ENCODE peak calls at places on chromosomes 3 and 15, in six cellular contexts. P, U, V, K, S and Z are unnamed samples.

GRCh38 chr3:184082465-184082864 is 14.4 kb upstream of the HTR3E start:
- DNase-seq in U (no peak), P (no peak), S (no peak), V (no peak), K (no peak), Z (no peak)

GRCh38 chr15:91420689-91421088 is 320.6 kb downstream of the SV2B start:
- DNase-seq in S (no peak), P (no peak), U (no peak), K (no peak), V (no peak), Z (no peak)

GRCh38 chr15:89132611-89133242 is 44.5 kb downstream of the ABHD2 start:
- DNase-seq in V (no peak), S (no peak), K (no peak), U (no peak), P (no peak), Z (no peak)

GRCh38 chr3:193743702-193744047 is 150.7 kb downstream of the OPA1 start:
- DNase-seq in V (no peak), P (no peak), K (no peak), S (no peak), U (no peak), Z (no peak)

GRCh38 chr3:85935171-85935570 is 976.4 kb downstream of the CADM2 start:
- DNase-seq in P (no peak), U (no peak), S (no peak), V (no peak), K (no peak), Z (no peak)

GRCh38 chr3:115420086-115420485 is 203.2 kb upstream of the GAP43 start:
- DNase-seq in P (no peak), K (no peak), S (no peak), V (no peak), U (no peak), Z (no peak)

GRCh38 chr3:15889936-15890335 is 92.2 kb upstream of the ANKRD28 start:
- DNase-seq in P (no peak), U (no peak), K (no peak), V (no peak), S (no peak), Z (no peak)

GRCh38 chr3:117019082-117019713 is 309.6 kb downstream of the TUSC7 start:
- DNase-seq in V (peak), P (peak), S (peak), K (peak), U (peak), Z (peak)

GRCh38 chr3:16529264-16529663 is 15.8 kb upstream of the RFTN1 start:
- DNase-seq in P (no peak), U (no peak), K (peak), S (no peak), V (no peak), Z (no peak)

GRCh38 chr3:61358364-61358763 is 107.1 kb upstream of the FHIT start:
- DNase-seq in U (no peak), K (no peak), V (peak), P (peak), S (peak), Z (no peak)

GRCh38 chr15:73264881-73265280 is 103.9 kb downstream of the HCN4 start:
- DNase-seq in S (peak), U (no peak), V (no peak), K (no peak), P (no peak), Z (no peak)

GRCh38 chr15:60744826-60745225 is 265.9 kb upstream of the ICE2 start:
- DNase-seq in U (no peak), S (no peak), P (no peak), K (no peak), V (peak), Z (no peak)

GRCh38 chr15:87212041-87212440 is 1044.5 kb downstream of the NTRK3 start:
- DNase-seq in U (no peak), P (no peak), S (no peak), V (no peak), K (peak), Z (no peak)

GRCh38 chr3:125136966-125137365 is 75.6 kb downstream of the SLC12A8 start:
- DNase-seq in V (no peak), U (no peak), P (no peak), K (no peak), S (no peak), Z (no peak)

DNA sequence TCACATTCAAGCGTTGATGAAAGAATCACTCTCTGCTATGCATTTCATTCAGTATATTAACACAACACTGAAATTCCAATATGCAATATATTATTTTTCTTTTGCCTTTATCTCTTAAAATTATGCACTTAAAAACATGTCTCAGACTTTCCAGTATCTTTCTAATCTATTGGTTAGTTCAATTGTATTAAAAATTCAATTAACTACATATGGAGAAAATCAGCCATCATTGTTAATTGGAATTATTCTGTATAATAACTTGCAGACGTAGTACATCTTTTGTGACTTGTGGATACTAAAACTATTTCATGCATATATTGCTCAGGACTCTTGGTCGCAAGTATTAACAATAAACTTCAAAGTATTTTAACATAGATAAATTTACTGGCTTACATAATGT is 715.6 kb downstream of the GRM7 start:
- DNase-seq in V (no peak), U (no peak), P (no peak), S (no peak), K (no peak), Z (no peak)
- TF ChIP-seq CTCF in V (no peak), U (no peak), P (no peak), S (no peak), K (no peak), Z (no peak)

GRCh38 chr3:139934557-139935070 is 371 bp upstream of the CLSTN2 start:
- DNase-seq in S (peak), V (peak), P (peak), K (peak), U (peak), Z (no peak)
- H3K4me3 ChIP-seq in S (peak), V (peak), P (peak), K (no peak), U (peak), Z (no peak)

GRCh38 chr15:38600241-38600640 is 35.6 kb upstream of the RASGRP1 start:
- DNase-seq in P (no peak), S (no peak), K (no peak), V (no peak), U (no peak), Z (no peak)

GRCh38 chr15:38598749-38599148 is 34.1 kb upstream of the RASGRP1 start:
- DNase-seq in P (no peak), K (no peak), U (no peak), S (peak), V (no peak), Z (no peak)

GRCh38 chr15:38603672-38604071 is 39.1 kb upstream of the RASGRP1 start:
- DNase-seq in P (no peak), V (no peak), K (no peak), S (no peak), U (no peak), Z (no peak)

GRCh38 chr15:38605744-38606143 is 41.1 kb upstream of the RASGRP1 start:
- DNase-seq in P (no peak), S (no peak), U (no peak), V (no peak), K (peak), Z (no peak)

DNA sequence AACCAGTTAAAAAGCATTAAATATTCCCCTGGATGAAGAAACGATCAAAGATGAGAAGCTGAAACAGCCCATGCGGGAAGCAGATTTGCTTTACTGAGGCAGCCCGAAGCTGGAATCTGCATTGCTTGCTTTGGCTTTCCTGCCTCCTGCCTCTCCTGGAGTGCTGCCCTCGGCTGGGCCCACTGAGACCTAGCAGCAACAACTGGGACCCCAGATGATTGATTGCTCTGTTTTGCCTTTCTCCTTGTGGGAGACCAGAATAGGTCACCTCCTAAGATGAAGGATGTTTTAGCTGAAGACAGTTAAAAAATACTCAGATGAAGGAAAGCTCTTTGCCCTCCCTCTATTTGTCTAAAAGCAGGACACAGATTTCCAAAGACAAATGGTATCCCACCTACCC is 38.7 kb upstream of the RASGRP1 start:
- DNase-seq in U (no peak), S (no peak), P (no peak), K (no peak), V (no peak), Z (no peak)
- TF ChIP-seq CTCF in U (no peak), S (no peak), P (no peak), K (no peak), V (no peak), Z (no peak)

GRCh38 chr15:68792901-68793766 is 27.6 kb downstream of the ANP32A start:
- DNase-seq in P (no peak), S (peak), V (no peak), U (no peak), K (no peak), Z (no peak)
- H3K4me3 ChIP-seq in P (no peak), S (no peak), V (no peak), U (no peak), K (no peak), Z (no peak)

GRCh38 chr3:180631317-180631716 is 29.4 kb downstream of the TTC14 start:
- DNase-seq in K (no peak), V (no peak), P (no peak), U (no peak), S (no peak), Z (no peak)
- TF ChIP-seq CTCF in K (peak), V (no peak), P (no peak), U (peak), S (no peak), Z (no peak)

GRCh38 chr3:186059192-186059591 is 49.7 kb downstream of the ETV5 start:
- DNase-seq in U (no peak), K (no peak), V (no peak), P (no peak), S (no peak), Z (no peak)
- H3K4me3 ChIP-seq in U (no peak), K (no peak), V (no peak), P (no peak), S (no peak), Z (no peak)